ENCODE peak calls at places on chromosomes 4 and X, in five cellular contexts. E, M, J, O and W are unnamed samples.

GRCh38 chr4:81919238-81919637 is 447.5 kb upstream of the RASGEF1B start:
- DNase-seq in E (no peak), M (peak), J (peak), O (no peak), W (peak)

GRCh38 chrX:24619647-24620046 is 27.5 kb downstream of the PCYT1B start:
- DNase-seq in E (no peak), M (peak), J (no peak), O (no peak), W (peak)

GRCh38 chr4:78735697-78736096 is 40.5 kb upstream of the BMP2K start:
- DNase-seq in E (no peak), M (no peak), J (no peak), O (no peak), W (no peak)

GRCh38 chr4:95537181-95537580 is 11.6 kb downstream of the UNC5C start:
- DNase-seq in E (no peak), M (no peak), J (peak), O (no peak), W (no peak)

GRCh38 chr4:99208719-99209075 is 10.3 kb downstream of the ADH6 start:
- DNase-seq in E (no peak), M (no peak), J (no peak), O (no peak), W (no peak)

GRCh38 chrX:3094261-3094660 is 53.0 kb downstream of the ARSF start:
- DNase-seq in E (no peak), M (peak), J (no peak), O (no peak), W (no peak)

GRCh38 chr4:15339732-15340131 is 88.1 kb upstream of the C1QTNF7 start:
- DNase-seq in E (no peak), M (peak), J (no peak), O (no peak), W (no peak)

GRCh38 chr4:32161382-32161781 is 1441.2 kb downstream of the PCDH7 start:
- DNase-seq in E (no peak), M (peak), J (no peak), O (no peak), W (no peak)

GRCh38 chr4:100836929-100837328 is 319.1 kb upstream of the EMCN start:
- DNase-seq in E (no peak), M (no peak), J (no peak), O (no peak), W (peak)

GRCh38 chrX:45011131-45011530 is 138.1 kb downstream of the KDM6A start:
- DNase-seq in E (no peak), M (peak), J (peak), O (no peak), W (no peak)

GRCh38 chrX:30973784-30974427 is 84.9 kb upstream of the TAB3 start:
- DNase-seq in E (no peak), M (no peak), J (no peak), O (no peak), W (peak)

GRCh38 chrX:109485470-109486340 is 3.8 kb upstream of the GUCY2F start:
- DNase-seq in E (peak), M (peak), J (peak), O (peak), W (peak)

GRCh38 chr4:124694961-124695598 is 17.5 kb downstream of the ANKRD50 start:
- DNase-seq in E (no peak), M (no peak), J (no peak), O (no peak), W (no peak)

GRCh38 chr4:184937745-184938144 is 80.5 kb upstream of the HELT start:
- DNase-seq in E (no peak), M (peak), J (no peak), O (no peak), W (peak)

GRCh38 chr4:128029907-128030306 is 31.2 kb upstream of the LARP1B start:
- DNase-seq in E (no peak), M (no peak), J (no peak), O (no peak), W (no peak)